ENCODE peak calls at places on chromosomes 3 and 15, in five cellular contexts. One of them, this sample, is unnamed. For H3K27me3 and H3K4me1, the result is how much of the 10 kb centered on the place peaks cover.

GRCh38 chr3:4584537-4585249 is 91.5 kb downstream of the ITPR1 start:
- DNase-seq in lung: no peak
- DNase-seq in body of pancreas: no peak
- DNase-seq in cardiac muscle cell: peak
- DNase-seq in uterus: peak
- DNase-seq in this sample: no peak

GRCh38 chr15:85646538-85647091 is 148.1 kb downstream of the KLHL25 start:
- DNase-seq in lung: no peak
- DNase-seq in body of pancreas: no peak
- DNase-seq in uterus: no peak
- DNase-seq in cardiac muscle cell: no peak
- DNase-seq in this sample: no peak

GRCh38 chr15:98920091-98920880 is 87.3 kb downstream of the PGPEP1L start:
- DNase-seq in lung: no peak
- DNase-seq in cardiac muscle cell: peak
- DNase-seq in body of pancreas: no peak
- DNase-seq in uterus: no peak
- DNase-seq in this sample: no peak

GRCh38 chr15:82538961-82539689 is 1.1 kb downstream of the RPS17 start:
- DNase-seq in lung: no peak
- DNase-seq in cardiac muscle cell: peak
- DNase-seq in uterus: no peak
- DNase-seq in body of pancreas: no peak
- DNase-seq in this sample: peak

GRCh38 chr3:69104585-69104984 is 17.8 kb downstream of the LMOD3 start:
- DNase-seq in body of pancreas: no peak
- DNase-seq in lung: no peak
- DNase-seq in cardiac muscle cell: no peak
- DNase-seq in uterus: no peak
- DNase-seq in this sample: no peak

GRCh38 chr3:107992976-107993684 is 97.7 kb downstream of the CD47 start:
- DNase-seq in lung: no peak
- DNase-seq in uterus: no peak
- DNase-seq in cardiac muscle cell: no peak
- DNase-seq in body of pancreas: no peak
- DNase-seq in this sample: no peak

GRCh38 chr3:59180006-59180405 is 130.2 kb upstream of the CFAP20DC start:
- DNase-seq in lung: no peak
- DNase-seq in body of pancreas: no peak
- DNase-seq in cardiac muscle cell: no peak
- DNase-seq in uterus: no peak
- DNase-seq in this sample: no peak

GRCh38 chr3:173709026-173709425 is 311.5 kb downstream of the NLGN1 start:
- DNase-seq in uterus: no peak
- DNase-seq in lung: no peak
- DNase-seq in body of pancreas: no peak
- DNase-seq in cardiac muscle cell: peak
- DNase-seq in this sample: no peak

GRCh38 chr3:141388823-141389617 is 20.7 kb downstream of the ZBTB38 start:
- DNase-seq in uterus: no peak
- DNase-seq in body of pancreas: no peak
- DNase-seq in cardiac muscle cell: peak
- DNase-seq in lung: no peak
- DNase-seq in this sample: no peak

GRCh38 chr3:143707848-143708247 is 140.4 kb downstream of the SLC9A9 start:
- DNase-seq in uterus: no peak
- DNase-seq in cardiac muscle cell: peak
- DNase-seq in lung: no peak
- DNase-seq in body of pancreas: no peak
- DNase-seq in this sample: no peak

GRCh38 chr3:81910244-81910852 is 148.9 kb upstream of the GBE1 start:
- DNase-seq in body of pancreas: peak
- DNase-seq in lung: no peak
- DNase-seq in uterus: no peak
- DNase-seq in cardiac muscle cell: peak
- DNase-seq in this sample: peak

GRCh38 chr3:194265505-194265892 is 85.6 kb downstream of the CPN2 start:
- DNase-seq in cardiac muscle cell: peak
- DNase-seq in uterus: peak
- DNase-seq in lung: peak
- DNase-seq in body of pancreas: peak
- DNase-seq in this sample: no peak

GRCh38 chr15:74464897-74465296 is 3.9 kb upstream of the UBL7 start:
- DNase-seq in uterus: no peak
- DNase-seq in cardiac muscle cell: no peak
- DNase-seq in lung: no peak
- DNase-seq in body of pancreas: no peak
- DNase-seq in this sample: no peak

GRCh38 chr3:183537295-183537730 is 18.2 kb downstream of the KLHL6 start:
- DNase-seq in body of pancreas: no peak
- DNase-seq in lung: no peak
- DNase-seq in cardiac muscle cell: peak
- DNase-seq in uterus: no peak
- DNase-seq in this sample: no peak

GRCh38 chr3:46423588-46423987 is 16.5 kb downstream of the CCRL2 start:
- DNase-seq in cardiac muscle cell: no peak
- DNase-seq in lung: no peak
- DNase-seq in uterus: no peak
- DNase-seq in body of pancreas: no peak
- DNase-seq in this sample: no peak

GRCh38 chr3:61780455-61781239 is 219.3 kb downstream of the PTPRG start:
- DNase-seq in cardiac muscle cell: no peak
- DNase-seq in body of pancreas: no peak
- DNase-seq in uterus: no peak
- DNase-seq in lung: no peak
- DNase-seq in this sample: no peak

GRCh38 chr15:62495670-62496328 is 330.7 kb upstream of the C2CD4B start:
- DNase-seq in lung: no peak
- DNase-seq in uterus: peak
- DNase-seq in cardiac muscle cell: peak
- DNase-seq in body of pancreas: peak
- DNase-seq in this sample: no peak

GRCh38 chr3:126186271-126186670 is 5.9 kb upstream of the ALDH1L1 start:
- DNase-seq in body of pancreas: no peak
- DNase-seq in uterus: no peak
- DNase-seq in lung: no peak
- DNase-seq in cardiac muscle cell: no peak
- DNase-seq in this sample: no peak

GRCh38 chr3:126181398-126181725 is 976 bp upstream of the ALDH1L1 start:
- DNase-seq in body of pancreas: no peak
- DNase-seq in uterus: no peak
- DNase-seq in cardiac muscle cell: no peak
- DNase-seq in lung: no peak
- DNase-seq in this sample: no peak

GRCh38 chr3:126184465-126185000 is 4.1 kb upstream of the ALDH1L1 start:
- DNase-seq in lung: no peak
- DNase-seq in body of pancreas: no peak
- DNase-seq in cardiac muscle cell: no peak
- DNase-seq in uterus: no peak
- DNase-seq in this sample: no peak

GRCh38 chr3:126179825-126180476 is 435 bp downstream of the ALDH1L1 start:
- DNase-seq in lung: no peak
- DNase-seq in uterus: peak
- DNase-seq in body of pancreas: peak
- DNase-seq in cardiac muscle cell: peak
- DNase-seq in this sample: peak

DNA sequence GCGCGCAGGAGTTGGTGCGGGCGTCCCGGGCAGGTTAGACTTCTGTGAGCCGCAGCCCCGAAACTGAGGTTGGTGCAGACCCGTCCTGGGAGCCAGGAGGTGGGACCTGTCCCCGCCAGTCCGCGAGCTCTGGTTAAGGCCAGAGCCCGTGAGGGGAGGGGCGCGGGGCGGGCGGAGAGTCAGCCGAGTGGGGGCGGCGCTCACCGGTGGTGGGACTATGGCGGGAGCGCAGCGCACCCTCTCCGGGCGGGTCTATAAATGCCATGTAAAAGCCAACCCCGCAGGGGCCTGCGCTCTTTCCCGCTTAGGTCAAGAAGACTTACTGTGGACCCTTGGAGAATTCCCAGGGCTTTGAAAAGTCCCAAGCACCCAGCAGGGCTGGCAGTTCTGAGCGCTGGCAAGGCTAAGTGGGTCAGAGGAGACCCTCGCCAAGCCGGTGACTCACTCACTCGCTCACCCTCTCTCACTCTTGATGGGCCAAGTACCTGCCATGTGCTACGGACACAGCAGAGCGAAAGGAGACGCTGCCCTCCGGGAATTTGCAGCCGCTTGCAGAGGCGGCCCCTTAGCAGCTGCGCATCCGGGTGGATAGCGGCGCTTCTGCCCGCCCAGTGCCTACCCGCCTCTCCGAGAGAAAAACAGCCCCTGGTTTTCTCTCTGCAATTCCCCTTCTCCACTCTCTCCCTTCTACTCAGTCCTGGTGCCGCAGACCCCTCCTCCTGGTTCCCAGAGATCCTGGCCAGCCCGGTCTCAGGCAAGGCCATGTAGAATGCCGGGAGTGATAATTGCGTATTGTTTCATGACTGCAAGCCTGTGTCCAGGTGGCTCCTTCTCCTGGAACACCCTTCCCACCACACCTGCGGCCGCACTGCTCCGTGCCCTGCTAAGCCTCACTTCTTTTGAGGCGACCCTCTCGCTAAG is at the start of gene ALDH1L1:
- DNase-seq in lung: peak
- DNase-seq in uterus: peak
- DNase-seq in cardiac muscle cell: peak
- DNase-seq in body of pancreas: peak
- DNase-seq in this sample: peak
- H3K27me3 ChIP-seq in lung: under half
- H3K27me3 ChIP-seq in uterus: under half
- H3K27me3 ChIP-seq in cardiac muscle cell: under half
- H3K27me3 ChIP-seq in body of pancreas: under half
- H3K27me3 ChIP-seq in this sample: under half

GRCh38 chr15:60387321-60387720 is 10.5 kb downstream of the ANXA2 start:
- DNase-seq in uterus: no peak
- DNase-seq in lung: no peak
- DNase-seq in cardiac muscle cell: no peak
- DNase-seq in body of pancreas: no peak
- DNase-seq in this sample: no peak
- H3K4me3 ChIP-seq in uterus: no peak
- H3K4me3 ChIP-seq in lung: no peak
- H3K4me3 ChIP-seq in cardiac muscle cell: no peak
- H3K4me3 ChIP-seq in body of pancreas: no peak
- H3K4me3 ChIP-seq in this sample: no peak

DNA sequence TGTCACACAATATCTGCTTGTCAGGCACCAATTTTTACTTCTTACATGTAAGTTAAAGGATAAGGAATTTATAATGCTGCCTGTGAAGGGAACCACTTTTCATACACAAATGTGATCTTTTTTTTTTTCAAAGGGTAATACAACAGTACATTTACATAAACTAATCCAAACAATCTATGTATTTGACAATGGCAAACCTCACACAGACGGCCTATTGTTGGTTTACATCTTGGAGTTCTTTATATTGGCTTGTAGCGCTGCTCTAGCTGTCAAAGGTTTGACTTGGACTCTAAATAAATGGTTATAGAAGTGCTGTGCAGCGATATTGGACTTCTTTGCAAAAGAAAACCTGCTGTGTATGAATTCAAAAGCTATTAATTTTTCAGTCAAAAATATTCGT is 598.0 kb downstream of the FOXP1 start:
- DNase-seq in cardiac muscle cell: no peak
- DNase-seq in lung: no peak
- DNase-seq in uterus: no peak
- DNase-seq in body of pancreas: no peak
- DNase-seq in this sample: peak
- H3K4me1 ChIP-seq in cardiac muscle cell: under half
- H3K4me1 ChIP-seq in lung: under half
- H3K4me1 ChIP-seq in uterus: under half
- H3K4me1 ChIP-seq in body of pancreas: under half
- H3K4me1 ChIP-seq in this sample: under half

DNA sequence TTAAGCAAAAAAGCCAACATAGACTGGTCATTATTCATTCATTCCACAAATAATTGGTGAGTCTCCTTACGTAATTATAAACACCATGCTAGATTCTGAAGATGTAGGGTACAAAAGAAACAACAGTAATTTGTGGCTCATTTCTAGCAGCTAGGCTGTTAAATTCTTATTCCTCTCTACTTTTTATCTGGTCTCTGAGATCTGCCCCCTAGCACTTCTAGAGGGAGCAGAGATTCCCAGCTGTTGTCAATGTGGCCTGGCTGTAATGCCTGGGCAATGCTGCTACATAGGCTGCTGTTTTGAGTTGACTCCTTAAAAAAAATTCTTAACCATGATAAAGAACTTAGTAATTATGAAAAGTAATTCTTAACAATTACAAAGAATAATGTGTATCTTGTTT is 434.9 kb upstream of the THRB start:
- DNase-seq in cardiac muscle cell: no peak
- DNase-seq in uterus: no peak
- DNase-seq in lung: no peak
- DNase-seq in body of pancreas: no peak
- DNase-seq in this sample: no peak
- H3K27me3 ChIP-seq in cardiac muscle cell: under half
- H3K27me3 ChIP-seq in uterus: under half
- H3K27me3 ChIP-seq in lung: under half
- H3K27me3 ChIP-seq in body of pancreas: under half
- H3K27me3 ChIP-seq in this sample: under half

GRCh38 chr15:70473623-70474366 is 289.6 kb downstream of the UACA start:
- DNase-seq in lung: no peak
- DNase-seq in cardiac muscle cell: peak
- DNase-seq in uterus: peak
- DNase-seq in body of pancreas: no peak
- DNase-seq in this sample: no peak
- H3K4me3 ChIP-seq in lung: no peak
- H3K4me3 ChIP-seq in cardiac muscle cell: no peak
- H3K4me3 ChIP-seq in uterus: no peak
- H3K4me3 ChIP-seq in body of pancreas: no peak
- H3K4me3 ChIP-seq in this sample: no peak

GRCh38 chr15:70528270-70528706 is 235.1 kb downstream of the UACA start:
- DNase-seq in cardiac muscle cell: peak
- DNase-seq in lung: no peak
- DNase-seq in body of pancreas: no peak
- DNase-seq in uterus: no peak
- DNase-seq in this sample: no peak
- H3K4me1 ChIP-seq in cardiac muscle cell: under half
- H3K4me1 ChIP-seq in lung: under half
- H3K4me1 ChIP-seq in body of pancreas: under half
- H3K4me1 ChIP-seq in uterus: under half
- H3K4me1 ChIP-seq in this sample: under half

This sample was measured in HAP-1.